ENCODE peak calls at places on chromosomes 11 and 22, in six cellular contexts. N, W, K, L, D and U are unnamed samples.

GRCh38 chr11:84855846-84856245 is 771.3 kb downstream of the DLG2 start:
- DNase-seq in K (no peak), N (no peak), D (no peak), L (no peak), W (no peak), U (no peak)

GRCh38 chr11:1773131-1773510 is 9.4 kb upstream of the CTSD start:
- DNase-seq in N (no peak), D (no peak), K (no peak), L (no peak), W (no peak), U (no peak)

GRCh38 chr22:49976439-49977175 is 16.0 kb downstream of the PIM3 start:
- DNase-seq in K (no peak), N (no peak), W (no peak), D (peak), L (peak), U (no peak)

GRCh38 chr22:49535527-49536125 is 292.0 kb downstream of the BRD1 start:
- DNase-seq in K (no peak), W (no peak), N (no peak), L (no peak), D (no peak), U (no peak)

GRCh38 chr11:110991621-110992355 is 253.7 kb upstream of the POU2AF2 start:
- DNase-seq in L (no peak), W (no peak), D (no peak), K (no peak), N (no peak), U (no peak)

GRCh38 chr11:45651841-45652745 is 13.3 kb downstream of the CHST1 start:
- DNase-seq in W (no peak), K (no peak), D (no peak), L (no peak), N (no peak), U (no peak)

GRCh38 chr11:123020968-123021367 is 39.3 kb upstream of the BSX start:
- DNase-seq in L (peak), D (peak), W (peak), N (peak), K (no peak), U (peak)

GRCh38 chr11:34754171-34754823 is 133.4 kb downstream of the EHF start:
- DNase-seq in K (no peak), L (no peak), N (no peak), W (no peak), D (no peak), U (no peak)

GRCh38 chr11:9601041-9601875 is 27.8 kb downstream of the WEE1 start:
- DNase-seq in L (peak), W (no peak), K (no peak), D (peak), N (peak), U (no peak)

GRCh38 chr11:94175545-94175944 is 46.9 kb downstream of the PANX1 start:
- DNase-seq in K (no peak), D (no peak), W (no peak), N (no peak), L (peak), U (no peak)

GRCh38 chr11:57482782-57483569 is 22.6 kb downstream of the RTN4RL2 start:
- DNase-seq in W (no peak), L (peak), D (peak), N (peak), K (no peak), U (no peak)

GRCh38 chr22:46052331-46052771 is 75.4 kb upstream of the WNT7B start:
- DNase-seq in W (no peak), D (no peak), N (no peak), L (no peak), K (no peak), U (no peak)

GRCh38 chr11:119964136-119965025 is 173.5 kb downstream of the TRIM29 start:
- DNase-seq in W (no peak), N (no peak), L (no peak), K (no peak), D (no peak), U (no peak)

GRCh38 chr22:47474464-47474863 is 712.0 kb downstream of the TBC1D22A start:
- DNase-seq in L (peak), N (peak), D (no peak), W (no peak), K (no peak), U (no peak)

GRCh38 chr11:6646631-6647281 is 8.9 kb downstream of the DCHS1 start:
- DNase-seq in K (no peak), W (no peak), N (no peak), L (no peak), D (peak), U (no peak)

GRCh38 chr11:1197886-1198765 is 24.7 kb upstream of the MUC5B start:
- DNase-seq in D (no peak), K (no peak), N (no peak), W (no peak), L (no peak), U (no peak)

GRCh38 chr11:17602105-17603001 is 55.3 kb downstream of the OTOG start:
- DNase-seq in N (no peak), K (no peak), W (no peak), L (no peak), D (no peak), U (no peak)

GRCh38 chr11:116194156-116194904 is 578.5 kb downstream of the BUD13 start:
- DNase-seq in N (peak), D (no peak), K (no peak), L (peak), W (no peak), U (no peak)

GRCh38 chr11:100970273-100971164 is 159.1 kb downstream of the PGR start:
- DNase-seq in K (no peak), D (no peak), L (no peak), N (no peak), W (no peak), U (no peak)

GRCh38 chr11:19848219-19848618 is 135.6 kb downstream of the NAV2 start:
- DNase-seq in L (no peak), W (no peak), N (peak), D (no peak), K (no peak), U (no peak)

GRCh38 chr11:32752001-32752400 is 42.5 kb downstream of the CCDC73 start:
- DNase-seq in D (no peak), L (no peak), K (no peak), N (no peak), W (no peak), U (no peak)

GRCh38 chr22:21074092-21074715 is 28.5 kb downstream of the LRRC74B start:
- DNase-seq in D (peak), N (no peak), L (peak), K (no peak), W (no peak), U (no peak)

GRCh38 chr11:41031571-41032060 is 427.8 kb downstream of the LRRC4C start:
- DNase-seq in L (no peak), W (peak), N (no peak), D (no peak), K (no peak), U (no peak)

GRCh38 chr11:19832166-19832750 is 119.6 kb downstream of the NAV2 start:
- DNase-seq in K (no peak), W (peak), D (no peak), L (no peak), N (no peak), U (no peak)

GRCh38 chr11:12922980-12923507 is 86.1 kb upstream of the RASSF10 start:
- DNase-seq in W (no peak), K (no peak), D (no peak), L (no peak), N (no peak), U (no peak)